ENCODE peak calls at places on chromosome 1, in four cellular contexts. J is GM23248, E is right lobe of liver, A is adipocyte. L is an unnamed sample. For H3K9me3, the result is how much of the 10 kb centered on the place peaks cover.

GRCh38 chr1:83531910-83532309 is 467.0 kb downstream of the TTLL7 start:
- DNase-seq in E (no peak), J (no peak), A (no peak), L (no peak)

GRCh38 chr1:19476440-19477190 is 8.7 kb downstream of the CAPZB start:
- DNase-seq in A (no peak), E (peak), J (no peak), L (no peak)

GRCh38 chr1:153520818-153521476 is 14.8 kb downstream of the S100A6 start:
- DNase-seq in A (no peak), J (no peak), E (no peak), L (no peak)

GRCh38 chr1:26020941-26021646 is 481 bp upstream of the EXTL1 start:
- DNase-seq in J (no peak), E (no peak), A (no peak), L (no peak)

GRCh38 chr1:101164776-101165175 is 72.0 kb upstream of the S1PR1 start:
- DNase-seq in J (no peak), A (no peak), E (no peak), L (no peak)

GRCh38 chr1:235783148-235783776 is 83.4 kb downstream of the LYST start:
- DNase-seq in J (peak), A (peak), E (no peak), L (peak)

GRCh38 chr1:93556291-93556690 is 108.4 kb downstream of the FNBP1L start:
- DNase-seq in A (no peak), J (no peak), E (no peak), L (no peak)

GRCh38 chr1:15244813-15245212 is 2.2 kb upstream of the FHAD1 start:
- DNase-seq in A (no peak), J (no peak), E (no peak), L (no peak)

GRCh38 chr1:228045871-228046270 is 36.6 kb upstream of the ARF1 start:
- DNase-seq in A (no peak), E (no peak), J (no peak), L (no peak)

GRCh38 chr1:151553659-151554058 is 13.6 kb downstream of the TUFT1 start:
- DNase-seq in A (no peak), E (no peak), J (peak), L (no peak)

GRCh38 chr1:53325326-53326087 is 2.4 kb downstream of the LRP8 start:
- DNase-seq in A (no peak), E (peak), J (no peak), L (no peak)

GRCh38 chr1:25565188-25565591 is 21.8 kb downstream of the LDLRAP1 start:
- DNase-seq in J (no peak), A (no peak), E (no peak), L (no peak)

GRCh38 chr1:9418851-9419250 is 120.4 kb upstream of the SLC25A33 start:
- DNase-seq in J (no peak), E (no peak), A (no peak), L (no peak)

GRCh38 chr1:89089962-89090361 is 25.0 kb upstream of the GBP1 start:
- DNase-seq in A (no peak), E (no peak), J (no peak), L (no peak)

GRCh38 chr1:172833956-172834355 is 175.1 kb downstream of the FASLG start:
- DNase-seq in J (peak), E (no peak), A (no peak), L (no peak)

GRCh38 chr1:244030481-244031040 is 20.5 kb upstream of the ZBTB18 start:
- DNase-seq in A (no peak), J (no peak), E (no peak), L (no peak)

GRCh38 chr1:220330265-220330664 is 58.0 kb upstream of the RAB3GAP2 start:
- DNase-seq in A (peak), J (no peak), E (no peak), L (no peak)

GRCh38 chr1:179941439-179941838 is 13.2 kb upstream of the CEP350 start:
- DNase-seq in A (no peak), E (no peak), J (no peak), L (no peak)

GRCh38 chr1:204227351-204227750 is 13.6 kb upstream of the GOLT1A start:
- DNase-seq in E (no peak), J (no peak), A (no peak), L (no peak)

GRCh38 chr1:29621826-29622435 is 385.6 kb downstream of the PTPRU start:
- DNase-seq in A (no peak), J (no peak), E (no peak), L (no peak)

GRCh38 chr1:6580588-6581270 is 935 bp downstream of the ZBTB48 start:
- DNase-seq in E (peak), J (peak), A (peak), L (no peak)

GRCh38 chr1:182617734-182618288 is 13.6 kb upstream of the RGS16 start:
- DNase-seq in J (peak), E (no peak), A (peak), L (peak)

GRCh38 chr1:182615468-182616129 is 11.4 kb upstream of the RGS16 start:
- DNase-seq in E (no peak), J (peak), A (peak), L (peak)

GRCh38 chr1:182617075-182617429 is 12.9 kb upstream of the RGS16 start:
- DNase-seq in J (no peak), A (no peak), E (no peak), L (no peak)

GRCh38 chr1:182614796-182615451 is 10.7 kb upstream of the RGS16 start:
- DNase-seq in E (peak), J (peak), A (peak), L (peak)

DNA sequence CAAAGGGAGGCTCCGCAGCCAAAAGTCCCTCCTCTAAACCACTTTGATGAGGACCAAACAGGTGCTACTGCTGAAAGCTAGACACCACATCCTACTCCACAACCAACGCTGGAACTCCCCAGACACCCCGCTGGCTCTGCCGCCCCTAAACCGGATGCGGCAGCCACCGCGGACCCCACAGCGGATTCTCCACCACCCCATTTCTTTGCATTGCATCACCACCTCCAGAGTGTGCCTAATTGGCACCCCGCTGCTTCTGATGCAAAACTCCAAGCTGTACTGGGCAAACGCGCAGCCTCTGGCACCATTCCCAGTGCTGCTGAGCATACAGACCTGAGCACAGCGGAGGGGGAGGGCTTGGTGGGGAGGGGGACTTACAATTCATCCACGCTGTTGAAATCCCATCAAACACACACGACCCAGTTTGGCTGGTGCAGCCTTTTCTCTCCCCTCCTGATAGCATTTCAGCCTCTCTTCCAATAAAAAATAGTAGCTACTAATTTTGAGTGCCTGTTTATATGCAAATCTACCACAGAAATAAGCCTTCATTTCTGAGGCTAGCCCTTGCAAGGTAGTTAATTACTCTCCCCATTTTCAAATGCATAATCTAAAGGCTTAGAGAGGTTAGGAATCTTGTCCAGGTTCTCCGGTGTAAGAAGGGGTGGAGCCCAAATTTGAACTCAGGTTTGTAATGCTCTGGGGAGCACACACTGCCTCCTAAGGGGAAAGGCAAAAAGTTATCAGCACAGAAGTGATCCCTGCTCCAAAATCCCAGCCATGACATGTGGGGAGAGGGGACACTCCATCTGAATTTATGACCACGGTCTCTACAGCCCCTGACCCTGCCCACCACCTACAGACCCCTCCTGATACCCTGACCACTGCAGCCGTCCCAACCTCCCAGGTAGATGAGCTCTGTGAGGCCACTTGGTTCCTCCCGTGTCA is 12.2 kb upstream of the RGS16 start:
- DNase-seq in A (peak), E (peak), J (peak), L (peak)
- H3K4me3 ChIP-seq in A (peak), E (no peak), J (peak), L (no peak)

DNA sequence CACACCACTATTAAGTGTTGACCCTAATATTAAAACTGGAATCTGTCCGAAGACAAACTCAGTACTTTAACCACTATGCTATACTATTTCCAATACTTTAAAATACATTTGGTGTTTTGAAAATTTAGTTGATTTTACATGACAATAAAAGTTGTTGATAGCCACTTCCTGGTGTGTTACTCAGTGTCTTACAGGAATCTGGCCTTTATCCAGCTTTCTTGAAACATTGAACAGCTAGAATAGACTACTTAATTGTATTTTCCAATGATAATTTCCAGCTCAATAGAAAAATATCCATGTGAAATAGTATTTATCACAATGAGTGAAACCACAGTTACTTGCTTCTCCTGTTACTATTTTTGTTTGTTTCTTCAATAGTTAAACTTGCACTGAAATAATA is 369.6 kb upstream of the ADGRL4 start:
- DNase-seq in J (peak), E (no peak), A (no peak), L (no peak)
- H3K9me3 ChIP-seq in J (under half), E (under half), A (under half), L (under half)

DNA sequence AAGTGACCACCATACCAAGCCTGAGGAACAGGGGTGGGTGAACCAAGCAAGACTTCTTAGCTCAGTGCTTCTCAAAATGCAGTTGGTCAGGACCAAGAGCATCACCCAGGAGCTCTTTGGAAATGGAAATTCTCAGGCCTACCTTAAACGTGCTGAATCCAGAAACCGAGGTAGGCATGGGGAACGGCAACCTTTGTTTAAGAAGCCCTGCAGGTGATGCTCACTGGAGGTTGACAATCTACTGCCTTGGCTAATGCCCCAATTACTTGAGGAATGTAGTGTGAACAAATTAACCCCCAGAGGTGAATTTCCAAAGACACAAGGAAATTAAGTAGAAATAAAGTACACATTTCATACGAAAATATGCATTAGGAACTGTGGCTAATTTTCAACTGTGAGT is 5.3 kb downstream of the PTPN14 start:
- DNase-seq in E (no peak), A (no peak), J (no peak), L (no peak)
- H3K4me3 ChIP-seq in E (no peak), A (no peak), J (no peak), L (no peak)

GRCh38 chr1:2836333-2836970 is 35.0 kb upstream of the TTC34 start:
- DNase-seq in E (no peak), A (no peak), J (no peak), L (no peak)
- H3K9me3 ChIP-seq in E (under half), A (under half), J (under half), L (under half)

DNA sequence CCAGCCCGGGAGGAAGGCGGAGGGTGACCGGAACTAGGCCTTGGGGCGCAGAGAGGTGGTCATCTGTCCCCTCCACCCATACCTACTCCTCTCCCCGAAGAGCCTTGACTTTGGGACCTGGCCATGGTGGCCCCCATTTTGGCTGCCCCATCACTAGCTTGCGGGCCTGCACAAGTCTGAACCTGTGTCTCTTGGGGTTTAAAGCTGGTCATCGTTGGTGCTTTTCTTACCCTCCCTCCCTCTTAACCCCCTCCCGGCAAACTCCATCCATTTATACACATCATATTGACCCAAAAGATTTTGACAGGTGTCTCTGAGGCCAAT is 19.8 kb downstream of the RHBG start:
- DNase-seq in J (no peak), A (no peak), E (no peak), L (no peak)
- H3K4me3 ChIP-seq in J (no peak), A (no peak), E (no peak), L (no peak)

L was measured in MG63.